ENCODE peak calls at places on chromosomes 13 and 19, in nine cellular contexts. One of them, this sample, is unnamed.

GRCh38 chr13:30835442-30835841 is 70.6 kb upstream of the MEDAG start:
- DNase-seq in mammary epithelial cell: no peak
- DNase-seq in fibroblast of pulmonary artery: no peak
- DNase-seq in foreskin fibroblast: no peak
- DNase-seq in fibroblast of lung: peak
- DNase-seq in GM06990: no peak
- DNase-seq in WTC11: no peak
- DNase-seq in sigmoid colon: peak
- DNase-seq in CD4-positive, alpha-beta T cell: no peak
- DNase-seq in this sample: no peak

GRCh38 chr13:79626924-79627323 is 146.0 kb downstream of the NDFIP2 start:
- DNase-seq in mammary epithelial cell: peak
- DNase-seq in fibroblast of pulmonary artery: no peak
- DNase-seq in foreskin fibroblast: no peak
- DNase-seq in fibroblast of lung: no peak
- DNase-seq in GM06990: no peak
- DNase-seq in WTC11: no peak
- DNase-seq in sigmoid colon: no peak
- DNase-seq in CD4-positive, alpha-beta T cell: no peak
- DNase-seq in this sample: no peak

GRCh38 chr13:31050486-31051400 is 111.0 kb downstream of the HSPH1 start:
- DNase-seq in mammary epithelial cell: no peak
- DNase-seq in fibroblast of pulmonary artery: no peak
- DNase-seq in foreskin fibroblast: no peak
- DNase-seq in fibroblast of lung: no peak
- DNase-seq in GM06990: no peak
- DNase-seq in WTC11: no peak
- DNase-seq in sigmoid colon: no peak
- DNase-seq in CD4-positive, alpha-beta T cell: no peak
- DNase-seq in this sample: no peak

GRCh38 chr13:45040626-45041025 is 51.3 kb downstream of the GPALPP1 start:
- DNase-seq in mammary epithelial cell: no peak
- DNase-seq in fibroblast of pulmonary artery: peak
- DNase-seq in foreskin fibroblast: no peak
- DNase-seq in fibroblast of lung: peak
- DNase-seq in GM06990: no peak
- DNase-seq in WTC11: no peak
- DNase-seq in sigmoid colon: no peak
- DNase-seq in CD4-positive, alpha-beta T cell: no peak
- DNase-seq in this sample: no peak

GRCh38 chr19:15836345-15836594 is 20.8 kb upstream of the OR10H1 start:
- DNase-seq in mammary epithelial cell: no peak
- DNase-seq in fibroblast of pulmonary artery: peak
- DNase-seq in foreskin fibroblast: no peak
- DNase-seq in fibroblast of lung: peak
- DNase-seq in GM06990: no peak
- DNase-seq in WTC11: no peak
- DNase-seq in sigmoid colon: no peak
- DNase-seq in CD4-positive, alpha-beta T cell: no peak
- DNase-seq in this sample: no peak

GRCh38 chr19:54521022-54521859 is 18.6 kb downstream of the LAIR2 start:
- DNase-seq in mammary epithelial cell: no peak
- DNase-seq in fibroblast of pulmonary artery: no peak
- DNase-seq in foreskin fibroblast: no peak
- DNase-seq in fibroblast of lung: no peak
- DNase-seq in GM06990: peak
- DNase-seq in WTC11: no peak
- DNase-seq in sigmoid colon: no peak
- DNase-seq in CD4-positive, alpha-beta T cell: no peak
- DNase-seq in this sample: no peak

GRCh38 chr19:19211499-19212432 is at the start of gene NCAN:
- DNase-seq in mammary epithelial cell: no peak
- DNase-seq in fibroblast of pulmonary artery: no peak
- DNase-seq in foreskin fibroblast: no peak
- DNase-seq in fibroblast of lung: no peak
- DNase-seq in GM06990: no peak
- DNase-seq in WTC11: peak
- DNase-seq in sigmoid colon: no peak
- DNase-seq in CD4-positive, alpha-beta T cell: no peak
- DNase-seq in this sample: no peak

GRCh38 chr19:40974633-40975037 is 16.4 kb upstream of the CYP2B6 start:
- DNase-seq in mammary epithelial cell: peak
- DNase-seq in fibroblast of pulmonary artery: peak
- DNase-seq in foreskin fibroblast: peak
- DNase-seq in fibroblast of lung: peak
- DNase-seq in GM06990: no peak
- DNase-seq in WTC11: peak
- DNase-seq in sigmoid colon: peak
- DNase-seq in CD4-positive, alpha-beta T cell: peak
- DNase-seq in this sample: peak

GRCh38 chr13:26653842-26654241 is 96.4 kb downstream of the WASF3 start:
- DNase-seq in mammary epithelial cell: no peak
- DNase-seq in fibroblast of pulmonary artery: no peak
- DNase-seq in foreskin fibroblast: no peak
- DNase-seq in fibroblast of lung: no peak
- DNase-seq in GM06990: no peak
- DNase-seq in WTC11: no peak
- DNase-seq in sigmoid colon: no peak
- DNase-seq in CD4-positive, alpha-beta T cell: no peak
- DNase-seq in this sample: no peak

GRCh38 chr13:37475966-37476365 is 122.6 kb downstream of the POSTN start:
- DNase-seq in mammary epithelial cell: no peak
- DNase-seq in fibroblast of pulmonary artery: peak
- DNase-seq in foreskin fibroblast: no peak
- DNase-seq in fibroblast of lung: no peak
- DNase-seq in GM06990: no peak
- DNase-seq in WTC11: no peak
- DNase-seq in sigmoid colon: no peak
- DNase-seq in CD4-positive, alpha-beta T cell: no peak
- DNase-seq in this sample: no peak

GRCh38 chr13:66849706-66850105 is 380.4 kb downstream of the PCDH9 start:
- DNase-seq in mammary epithelial cell: no peak
- DNase-seq in fibroblast of pulmonary artery: no peak
- DNase-seq in foreskin fibroblast: no peak
- DNase-seq in fibroblast of lung: no peak
- DNase-seq in GM06990: no peak
- DNase-seq in WTC11: peak
- DNase-seq in sigmoid colon: no peak
- DNase-seq in CD4-positive, alpha-beta T cell: no peak
- DNase-seq in this sample: no peak

GRCh38 chr19:4094761-4095487 is 28.2 kb upstream of the ZBTB7A start:
- DNase-seq in mammary epithelial cell: no peak
- DNase-seq in fibroblast of pulmonary artery: no peak
- DNase-seq in foreskin fibroblast: no peak
- DNase-seq in fibroblast of lung: no peak
- DNase-seq in GM06990: no peak
- DNase-seq in WTC11: no peak
- DNase-seq in sigmoid colon: no peak
- DNase-seq in CD4-positive, alpha-beta T cell: no peak
- DNase-seq in this sample: no peak

GRCh38 chr13:73535341-73535740 is 476.5 kb downstream of the KLF5 start:
- DNase-seq in mammary epithelial cell: no peak
- DNase-seq in fibroblast of pulmonary artery: no peak
- DNase-seq in foreskin fibroblast: no peak
- DNase-seq in fibroblast of lung: no peak
- DNase-seq in GM06990: no peak
- DNase-seq in WTC11: no peak
- DNase-seq in sigmoid colon: no peak
- DNase-seq in CD4-positive, alpha-beta T cell: no peak
- DNase-seq in this sample: no peak

GRCh38 chr13:97125810-97126738 is 96.1 kb upstream of the MBNL2 start:
- DNase-seq in mammary epithelial cell: peak
- DNase-seq in fibroblast of pulmonary artery: peak
- DNase-seq in foreskin fibroblast: peak
- DNase-seq in fibroblast of lung: no peak
- DNase-seq in GM06990: peak
- DNase-seq in WTC11: no peak
- DNase-seq in sigmoid colon: peak
- DNase-seq in CD4-positive, alpha-beta T cell: no peak
- DNase-seq in this sample: peak

GRCh38 chr13:97122381-97122996 is 99.6 kb upstream of the MBNL2 start:
- DNase-seq in mammary epithelial cell: peak
- DNase-seq in fibroblast of pulmonary artery: peak
- DNase-seq in foreskin fibroblast: peak
- DNase-seq in fibroblast of lung: peak
- DNase-seq in GM06990: no peak
- DNase-seq in WTC11: no peak
- DNase-seq in sigmoid colon: no peak
- DNase-seq in CD4-positive, alpha-beta T cell: no peak
- DNase-seq in this sample: no peak

GRCh38 chr13:97127842-97128241 is 94.3 kb upstream of the MBNL2 start:
- DNase-seq in mammary epithelial cell: no peak
- DNase-seq in fibroblast of pulmonary artery: no peak
- DNase-seq in foreskin fibroblast: no peak
- DNase-seq in fibroblast of lung: no peak
- DNase-seq in GM06990: no peak
- DNase-seq in WTC11: no peak
- DNase-seq in sigmoid colon: no peak
- DNase-seq in CD4-positive, alpha-beta T cell: no peak
- DNase-seq in this sample: no peak

GRCh38 chr13:97124237-97124636 is 97.9 kb upstream of the MBNL2 start:
- DNase-seq in mammary epithelial cell: no peak
- DNase-seq in fibroblast of pulmonary artery: no peak
- DNase-seq in foreskin fibroblast: no peak
- DNase-seq in fibroblast of lung: no peak
- DNase-seq in GM06990: no peak
- DNase-seq in WTC11: no peak
- DNase-seq in sigmoid colon: no peak
- DNase-seq in CD4-positive, alpha-beta T cell: no peak
- DNase-seq in this sample: no peak

GRCh38 chr13:97125051-97125809 is 96.9 kb upstream of the MBNL2 start:
- DNase-seq in mammary epithelial cell: peak
- DNase-seq in fibroblast of pulmonary artery: peak
- DNase-seq in foreskin fibroblast: peak
- DNase-seq in fibroblast of lung: peak
- DNase-seq in GM06990: peak
- DNase-seq in WTC11: peak
- DNase-seq in sigmoid colon: peak
- DNase-seq in CD4-positive, alpha-beta T cell: no peak
- DNase-seq in this sample: peak
- TF ChIP-seq CTCF in mammary epithelial cell: no peak
- TF ChIP-seq CTCF in fibroblast of pulmonary artery: peak
- TF ChIP-seq CTCF in foreskin fibroblast: no peak
- TF ChIP-seq CTCF in fibroblast of lung: peak
- TF ChIP-seq CTCF in GM06990: peak
- TF ChIP-seq CTCF in WTC11: no peak
- TF ChIP-seq CTCF in sigmoid colon: no peak
- TF ChIP-seq CTCF in CD4-positive, alpha-beta T cell: no peak
- TF ChIP-seq CTCF in this sample: peak

DNA sequence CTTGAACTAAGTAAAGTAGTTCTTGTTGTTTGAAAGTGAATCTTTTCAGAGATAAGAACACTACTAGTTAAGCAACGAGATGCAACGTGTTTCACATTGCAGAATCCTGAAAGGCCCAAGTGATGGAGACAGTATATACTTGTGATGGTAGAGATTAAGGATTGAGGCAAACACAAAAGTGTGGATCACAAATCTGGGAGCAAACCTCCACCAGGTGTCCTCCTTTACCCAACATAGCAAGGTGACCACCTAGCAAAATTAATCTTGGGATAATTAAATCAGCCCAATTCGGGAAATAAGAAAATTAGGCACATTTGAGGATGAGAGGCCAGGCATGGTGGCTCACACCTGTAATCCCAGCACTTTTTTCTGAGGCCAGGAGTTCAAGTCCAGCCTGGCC is 563.9 kb downstream of the DACH1 start:
- DNase-seq in mammary epithelial cell: no peak
- DNase-seq in fibroblast of pulmonary artery: peak
- DNase-seq in foreskin fibroblast: no peak
- DNase-seq in fibroblast of lung: no peak
- DNase-seq in GM06990: no peak
- DNase-seq in WTC11: no peak
- DNase-seq in sigmoid colon: no peak
- DNase-seq in CD4-positive, alpha-beta T cell: no peak
- DNase-seq in this sample: no peak
- TF ChIP-seq CTCF in mammary epithelial cell: no peak
- TF ChIP-seq CTCF in fibroblast of pulmonary artery: peak
- TF ChIP-seq CTCF in foreskin fibroblast: no peak
- TF ChIP-seq CTCF in fibroblast of lung: peak
- TF ChIP-seq CTCF in GM06990: no peak
- TF ChIP-seq CTCF in WTC11: no peak
- TF ChIP-seq CTCF in sigmoid colon: no peak
- TF ChIP-seq CTCF in CD4-positive, alpha-beta T cell: no peak
- TF ChIP-seq CTCF in this sample: no peak

GRCh38 chr13:23319915-23320224 is 113.6 kb downstream of the SACS start:
- DNase-seq in mammary epithelial cell: no peak
- DNase-seq in fibroblast of pulmonary artery: no peak
- DNase-seq in foreskin fibroblast: no peak
- DNase-seq in fibroblast of lung: no peak
- DNase-seq in GM06990: no peak
- DNase-seq in WTC11: no peak
- DNase-seq in sigmoid colon: no peak
- DNase-seq in CD4-positive, alpha-beta T cell: no peak
- DNase-seq in this sample: no peak
- TF ChIP-seq CTCF in mammary epithelial cell: no peak
- TF ChIP-seq CTCF in fibroblast of pulmonary artery: no peak
- TF ChIP-seq CTCF in foreskin fibroblast: no peak
- TF ChIP-seq CTCF in fibroblast of lung: no peak
- TF ChIP-seq CTCF in GM06990: no peak
- TF ChIP-seq CTCF in WTC11: no peak
- TF ChIP-seq CTCF in sigmoid colon: no peak
- TF ChIP-seq CTCF in CD4-positive, alpha-beta T cell: no peak
- TF ChIP-seq CTCF in this sample: no peak

GRCh38 chr13:52450793-52451116 is 321 bp upstream of the VPS36 start:
- DNase-seq in mammary epithelial cell: no peak
- DNase-seq in fibroblast of pulmonary artery: no peak
- DNase-seq in foreskin fibroblast: no peak
- DNase-seq in fibroblast of lung: no peak
- DNase-seq in GM06990: no peak
- DNase-seq in WTC11: no peak
- DNase-seq in sigmoid colon: no peak
- DNase-seq in CD4-positive, alpha-beta T cell: no peak
- DNase-seq in this sample: no peak
- TF ChIP-seq CTCF in mammary epithelial cell: no peak
- TF ChIP-seq CTCF in fibroblast of pulmonary artery: no peak
- TF ChIP-seq CTCF in foreskin fibroblast: no peak
- TF ChIP-seq CTCF in fibroblast of lung: no peak
- TF ChIP-seq CTCF in GM06990: no peak
- TF ChIP-seq CTCF in WTC11: peak
- TF ChIP-seq CTCF in sigmoid colon: peak
- TF ChIP-seq CTCF in CD4-positive, alpha-beta T cell: peak
- TF ChIP-seq CTCF in this sample: no peak

GRCh38 chr19:33831835-33832234 is 35.2 kb downstream of the KCTD15 start:
- DNase-seq in mammary epithelial cell: no peak
- DNase-seq in fibroblast of pulmonary artery: no peak
- DNase-seq in foreskin fibroblast: no peak
- DNase-seq in fibroblast of lung: no peak
- DNase-seq in GM06990: no peak
- DNase-seq in WTC11: no peak
- DNase-seq in sigmoid colon: no peak
- DNase-seq in CD4-positive, alpha-beta T cell: no peak
- DNase-seq in this sample: no peak
- TF ChIP-seq CTCF in mammary epithelial cell: no peak
- TF ChIP-seq CTCF in fibroblast of pulmonary artery: no peak
- TF ChIP-seq CTCF in foreskin fibroblast: no peak
- TF ChIP-seq CTCF in fibroblast of lung: no peak
- TF ChIP-seq CTCF in GM06990: no peak
- TF ChIP-seq CTCF in WTC11: no peak
- TF ChIP-seq CTCF in sigmoid colon: no peak
- TF ChIP-seq CTCF in CD4-positive, alpha-beta T cell: no peak
- TF ChIP-seq CTCF in this sample: no peak

GRCh38 chr13:20679879-20680278 is 23.6 kb upstream of the IL17D start:
- DNase-seq in mammary epithelial cell: no peak
- DNase-seq in fibroblast of pulmonary artery: no peak
- DNase-seq in foreskin fibroblast: no peak
- DNase-seq in fibroblast of lung: no peak
- DNase-seq in GM06990: no peak
- DNase-seq in WTC11: no peak
- DNase-seq in sigmoid colon: no peak
- DNase-seq in CD4-positive, alpha-beta T cell: no peak
- DNase-seq in this sample: no peak
- TF ChIP-seq CTCF in mammary epithelial cell: no peak
- TF ChIP-seq CTCF in fibroblast of pulmonary artery: no peak
- TF ChIP-seq CTCF in foreskin fibroblast: no peak
- TF ChIP-seq CTCF in fibroblast of lung: no peak
- TF ChIP-seq CTCF in GM06990: no peak
- TF ChIP-seq CTCF in WTC11: no peak
- TF ChIP-seq CTCF in sigmoid colon: no peak
- TF ChIP-seq CTCF in CD4-positive, alpha-beta T cell: no peak
- TF ChIP-seq CTCF in this sample: no peak